ENCODE peak calls at places on chromosome 3, in nine cellular contexts. F is lower leg skin; R is AG09319; U is kidney; H is MCF 10A; E is choroid plexus epithelial cell; N is CD8-positive, alpha-beta T cell; K is psoas muscle; D is cardiac muscle cell. L is an unnamed sample.

GRCh38 chr3:138434276-138434874 is at the start of gene ESYT3:
- DNase-seq in K (peak; percentile 83), R (no peak), D (peak; percentile 84), N (no peak), E (peak; percentile 60), H (peak; percentile 66), U (peak; percentile 94), F (peak; percentile 64), L (no peak)

GRCh38 chr3:45817788-45818523 is 21.6 kb upstream of the SLC6A20 start:
- DNase-seq in N (no peak), F (peak; percentile 65), H (peak; percentile 97), U (no peak), E (peak; percentile 97), D (no peak), K (peak; percentile 76), R (peak; percentile 64), L (no peak)

GRCh38 chr3:64871955-64872354 is 184.2 kb upstream of the ADAMTS9 start:
- DNase-seq in R (no peak), K (no peak), E (no peak), U (no peak), H (no peak), N (no peak), F (no peak), D (no peak), L (no peak)

GRCh38 chr3:8095724-8096123 is 405.9 kb upstream of the LMCD1 start:
- DNase-seq in U (no peak), H (no peak), R (no peak), D (peak; percentile 49), N (no peak), K (no peak), E (no peak), F (no peak), L (no peak)

GRCh38 chr3:10515884-10516495 is 10.6 kb upstream of the ATP2B2 start:
- DNase-seq in H (peak; percentile 31), K (no peak), N (no peak), U (peak; percentile 35), R (no peak), F (no peak), E (no peak), D (peak; percentile 50), L (peak; percentile 3)

GRCh38 chr3:58679451-58679850 is 12.9 kb upstream of the FAM3D start:
- DNase-seq in R (peak; percentile 23), K (no peak), D (no peak), H (peak; percentile 13), F (no peak), N (no peak), U (no peak), E (no peak), L (no peak)

GRCh38 chr3:190531406-190531805 is 17.5 kb downstream of the IL1RAP start:
- DNase-seq in F (no peak), R (no peak), D (no peak), H (no peak), E (no peak), K (no peak), U (no peak), N (no peak), L (no peak)

GRCh38 chr3:46835059-46835458 is 28.2 kb downstream of the MYL3 start:
- DNase-seq in F (no peak), U (no peak), R (no peak), E (no peak), H (no peak), D (no peak), N (no peak), K (no peak), L (no peak)

GRCh38 chr3:5344707-5345106 is 157.2 kb downstream of the EDEM1 start:
- DNase-seq in H (no peak), R (no peak), K (no peak), D (no peak), E (no peak), N (no peak), F (no peak), U (no peak), L (no peak)

GRCh38 chr3:143330316-143330868 is 210.8 kb downstream of the CHST2 start:
- DNase-seq in N (no peak), R (no peak), H (no peak), D (no peak), K (no peak), U (no peak), E (no peak), F (no peak), L (no peak)

GRCh38 chr3:129001101-129001816 is at the start of gene EFCC1:
- DNase-seq in K (peak; percentile 85), N (no peak), E (no peak), R (no peak), H (no peak), F (no peak), D (peak; percentile 55), U (peak; percentile 88), L (no peak)

GRCh38 chr3:135970500-135971116 is 5.1 kb downstream of the PPP2R3A start:
- DNase-seq in R (no peak), K (no peak), F (no peak), E (no peak), H (peak; percentile 14), U (no peak), D (no peak), N (no peak), L (no peak)

GRCh38 chr3:192229866-192230265 is 497.5 kb downstream of the FGF12 start:
- DNase-seq in H (peak; percentile 22), N (no peak), R (no peak), U (no peak), F (no peak), K (no peak), D (no peak), E (peak; percentile 12), L (no peak)

GRCh38 chr3:169365993-169366915 is 297.3 kb downstream of the MECOM start:
- DNase-seq in F (no peak), D (no peak), R (no peak), H (peak; percentile 37), E (no peak), U (peak; percentile 41), K (no peak), N (no peak), L (no peak)

GRCh38 chr3:136817448-136817847 is 1.5 kb upstream of the SLC35G2 start:
- DNase-seq in R (no peak), U (no peak), E (no peak), D (peak; percentile 18), K (no peak), N (no peak), F (no peak), H (peak; percentile 33), L (no peak)

GRCh38 chr3:71511037-71511436 is 72.5 kb downstream of the FOXP1 start:
- DNase-seq in H (no peak), K (no peak), F (no peak), R (no peak), E (peak; percentile 98), D (no peak), U (no peak), N (no peak), L (no peak)

GRCh38 chr3:123914829-123915228 is 30.7 kb upstream of the MYLK start:
- DNase-seq in K (no peak), H (no peak), F (no peak), R (no peak), U (no peak), N (no peak), D (no peak), E (no peak), L (no peak)
- TF ChIP-seq CTCF in K (no peak), H (no peak), F (no peak), R (no peak), U (no peak), N (no peak), D (no peak), E (no peak), L (no peak)

DNA sequence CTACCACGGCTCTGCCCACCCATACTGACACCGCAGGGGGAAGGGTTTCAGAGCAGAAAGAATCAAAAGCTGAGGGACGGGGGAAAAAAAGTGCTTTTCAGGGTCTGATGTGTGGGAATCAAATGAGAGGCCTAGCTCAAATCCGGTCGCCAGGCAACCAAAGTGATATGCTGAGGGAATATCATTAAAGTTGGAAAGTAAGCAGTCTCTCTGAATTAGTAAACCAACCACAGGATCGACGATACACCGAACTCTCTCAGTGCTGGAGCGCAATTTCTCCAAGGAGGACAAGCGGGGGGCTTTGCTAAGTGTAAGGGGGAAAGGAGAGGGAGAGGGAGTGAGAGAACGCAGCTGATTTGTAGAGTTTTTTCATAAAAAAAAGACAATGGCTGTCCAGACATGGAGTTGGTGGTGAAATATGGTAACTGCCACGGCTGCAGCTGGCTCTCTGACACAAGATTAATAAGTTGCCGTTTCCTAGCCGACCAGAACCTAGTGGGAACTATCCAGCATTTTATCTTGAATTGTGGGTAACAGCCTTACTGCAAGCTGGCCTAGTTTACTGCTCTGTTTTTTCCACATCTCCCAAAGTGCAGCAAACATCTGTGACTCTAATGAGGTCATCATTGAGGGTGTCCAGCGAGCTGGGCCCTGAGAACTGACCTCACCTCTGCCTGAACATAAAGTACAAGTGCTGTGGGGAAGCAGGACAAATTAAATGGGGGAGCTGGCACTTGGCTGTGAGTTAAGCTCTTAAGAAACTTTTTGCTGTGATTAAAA is 530.2 kb downstream of the SOX2 start:
- DNase-seq in R (no peak), F (peak; percentile 14), D (peak; percentile 42), K (peak; percentile 75), U (no peak), N (no peak), E (peak; percentile 3), H (no peak), L (no peak)
- TF ChIP-seq CTCF in R (no peak), F (no peak), D (no peak), K (no peak), U (no peak), N (no peak), E (no peak), H (no peak), L (no peak)

GRCh38 chr3:196987022-196987421 is 18.4 kb upstream of the PIGZ start:
- DNase-seq in F (no peak), H (no peak), E (no peak), R (no peak), N (no peak), D (no peak), K (no peak), U (no peak), L (no peak)

GRCh38 chr3:196985954-196986885 is 17.6 kb upstream of the PIGZ start:
- DNase-seq in D (no peak), H (no peak), U (no peak), E (no peak), K (no peak), F (no peak), N (no peak), R (no peak), L (no peak)

GRCh38 chr3:196990654-196991053 is 22.0 kb upstream of the PIGZ start:
- DNase-seq in E (no peak), K (peak; percentile 33), H (no peak), R (no peak), U (peak; percentile 48), F (no peak), N (no peak), D (no peak), L (no peak)

GRCh38 chr3:196989721-196990262 is 21.2 kb upstream of the PIGZ start:
- DNase-seq in F (no peak), R (no peak), N (no peak), E (no peak), H (no peak), K (peak; percentile 38), U (no peak), D (no peak), L (no peak)

GRCh38 chr3:196988241-196989029 is 19.8 kb upstream of the PIGZ start:
- DNase-seq in E (peak; percentile 33), K (peak; percentile 26), H (no peak), F (no peak), N (no peak), R (no peak), U (peak; percentile 18), D (peak; percentile 79), L (no peak)
- TF ChIP-seq CTCF in E (peak; percentile 35), K (no peak), H (no peak), F (no peak), N (no peak), R (no peak), U (no peak), D (peak; percentile 22), L (no peak)

GRCh38 chr3:68919000-68919399 is 13.3 kb downstream of the TAFA4 start:
- DNase-seq in R (no peak), U (no peak), E (peak; percentile 44), F (no peak), K (no peak), H (peak; percentile 30), N (no peak), D (peak; percentile 75), L (no peak)
- TF ChIP-seq CTCF in R (no peak), U (no peak), E (no peak), F (no peak), K (no peak), H (no peak), N (no peak), D (no peak), L (no peak)